ENCODE peak calls at places on chromosomes 16 and 17, in seven cellular contexts. One of them, this sample, is unnamed.

GRCh38 chr16:46832757-46833464 is 1.9 kb upstream of the C16orf87 start:
- DNase-seq in fibroblast of lung: no peak
- DNase-seq in vagina: no peak
- DNase-seq in right atrium auricular region: no peak
- DNase-seq in MM.1S: no peak
- DNase-seq in left ventricle myocardium inferior: no peak
- DNase-seq in B cell: no peak
- DNase-seq in this sample: no peak

GRCh38 chr16:71853413-71853812 is 7.6 kb downstream of the ATXN1L start:
- DNase-seq in fibroblast of lung: no peak
- DNase-seq in vagina: no peak
- DNase-seq in right atrium auricular region: no peak
- DNase-seq in MM.1S: peak
- DNase-seq in left ventricle myocardium inferior: no peak
- DNase-seq in B cell: peak
- DNase-seq in this sample: no peak

GRCh38 chr17:15124746-15125145 is 140.4 kb downstream of the PMP22 start:
- DNase-seq in fibroblast of lung: no peak
- DNase-seq in vagina: no peak
- DNase-seq in right atrium auricular region: no peak
- DNase-seq in MM.1S: no peak
- DNase-seq in left ventricle myocardium inferior: no peak
- DNase-seq in B cell: no peak
- DNase-seq in this sample: no peak

GRCh38 chr16:8877894-8878522 is 4.1 kb upstream of the LITAFD start:
- DNase-seq in fibroblast of lung: no peak
- DNase-seq in vagina: no peak
- DNase-seq in right atrium auricular region: no peak
- DNase-seq in MM.1S: no peak
- DNase-seq in left ventricle myocardium inferior: no peak
- DNase-seq in B cell: no peak
- DNase-seq in this sample: no peak

GRCh38 chr17:29929544-29930398 is at the start of gene SSH2:
- DNase-seq in fibroblast of lung: peak
- DNase-seq in vagina: peak
- DNase-seq in right atrium auricular region: peak
- DNase-seq in MM.1S: peak
- DNase-seq in left ventricle myocardium inferior: peak
- DNase-seq in B cell: peak
- DNase-seq in this sample: peak

GRCh38 chr16:57998484-57998883 is 2.0 kb downstream of the ZNF319 start:
- DNase-seq in fibroblast of lung: peak
- DNase-seq in vagina: no peak
- DNase-seq in right atrium auricular region: no peak
- DNase-seq in MM.1S: no peak
- DNase-seq in left ventricle myocardium inferior: peak
- DNase-seq in B cell: no peak
- DNase-seq in this sample: peak

GRCh38 chr17:4483012-4483840 is 15.5 kb upstream of the SPNS2 start:
- DNase-seq in fibroblast of lung: no peak
- DNase-seq in vagina: no peak
- DNase-seq in right atrium auricular region: no peak
- DNase-seq in MM.1S: no peak
- DNase-seq in left ventricle myocardium inferior: no peak
- DNase-seq in B cell: no peak
- DNase-seq in this sample: no peak

GRCh38 chr16:89920723-89921122 is 2.1 kb downstream of the MC1R start:
- DNase-seq in fibroblast of lung: no peak
- DNase-seq in vagina: no peak
- DNase-seq in right atrium auricular region: no peak
- DNase-seq in MM.1S: no peak
- DNase-seq in left ventricle myocardium inferior: no peak
- DNase-seq in B cell: no peak
- DNase-seq in this sample: no peak

GRCh38 chr17:78734841-78735641 is 47.0 kb downstream of the CYTH1 start:
- DNase-seq in fibroblast of lung: no peak
- DNase-seq in vagina: no peak
- DNase-seq in right atrium auricular region: no peak
- DNase-seq in MM.1S: peak
- DNase-seq in left ventricle myocardium inferior: no peak
- DNase-seq in B cell: no peak
- DNase-seq in this sample: no peak

GRCh38 chr17:16887523-16888095 is 84.3 kb downstream of the TNFRSF13B start:
- DNase-seq in fibroblast of lung: no peak
- DNase-seq in vagina: peak
- DNase-seq in right atrium auricular region: peak
- DNase-seq in MM.1S: no peak
- DNase-seq in left ventricle myocardium inferior: no peak
- DNase-seq in B cell: no peak
- DNase-seq in this sample: no peak

GRCh38 chr17:57724038-57724728 is 20.9 kb downstream of the CCDC182 start:
- DNase-seq in fibroblast of lung: no peak
- DNase-seq in vagina: no peak
- DNase-seq in right atrium auricular region: no peak
- DNase-seq in MM.1S: peak
- DNase-seq in left ventricle myocardium inferior: no peak
- DNase-seq in B cell: no peak
- DNase-seq in this sample: peak

GRCh38 chr16:65684230-65684629 is 562.4 kb upstream of the CDH11 start:
- DNase-seq in fibroblast of lung: no peak
- DNase-seq in vagina: no peak
- DNase-seq in right atrium auricular region: no peak
- DNase-seq in MM.1S: no peak
- DNase-seq in left ventricle myocardium inferior: no peak
- DNase-seq in B cell: no peak
- DNase-seq in this sample: no peak

GRCh38 chr17:22692801-22693171 is 1000.5 kb downstream of the KCNJ18 start:
- DNase-seq in fibroblast of lung: no peak
- DNase-seq in vagina: peak
- DNase-seq in right atrium auricular region: no peak
- DNase-seq in MM.1S: no peak
- DNase-seq in left ventricle myocardium inferior: no peak
- DNase-seq in B cell: no peak
- DNase-seq in this sample: no peak

GRCh38 chr17:50918071-50918932 is 52.1 kb upstream of the TOB1 start:
- DNase-seq in fibroblast of lung: no peak
- DNase-seq in vagina: no peak
- DNase-seq in right atrium auricular region: no peak
- DNase-seq in MM.1S: no peak
- DNase-seq in left ventricle myocardium inferior: no peak
- DNase-seq in B cell: no peak
- DNase-seq in this sample: no peak

GRCh38 chr16:68744744-68745280 is 7.7 kb downstream of the CDH1 start:
- DNase-seq in fibroblast of lung: no peak
- DNase-seq in vagina: no peak
- DNase-seq in right atrium auricular region: no peak
- DNase-seq in MM.1S: no peak
- DNase-seq in left ventricle myocardium inferior: no peak
- DNase-seq in B cell: no peak
- DNase-seq in this sample: no peak

GRCh38 chr17:309361-309888 is 43.2 kb downstream of the RPH3AL start:
- DNase-seq in fibroblast of lung: no peak
- DNase-seq in vagina: no peak
- DNase-seq in right atrium auricular region: no peak
- DNase-seq in MM.1S: no peak
- DNase-seq in left ventricle myocardium inferior: no peak
- DNase-seq in B cell: no peak
- DNase-seq in this sample: peak

GRCh38 chr17:76658387-76658705 is 14.8 kb upstream of the ST6GALNAC1 start:
- DNase-seq in fibroblast of lung: no peak
- DNase-seq in vagina: no peak
- DNase-seq in right atrium auricular region: no peak
- DNase-seq in MM.1S: no peak
- DNase-seq in left ventricle myocardium inferior: no peak
- DNase-seq in B cell: no peak
- DNase-seq in this sample: no peak

GRCh38 chr17:41338961-41339485 is 11.6 kb downstream of the KRT33A start:
- DNase-seq in fibroblast of lung: peak
- DNase-seq in vagina: no peak
- DNase-seq in right atrium auricular region: no peak
- DNase-seq in MM.1S: peak
- DNase-seq in left ventricle myocardium inferior: no peak
- DNase-seq in B cell: no peak
- DNase-seq in this sample: no peak

GRCh38 chr16:53094013-53094630 is 39.3 kb downstream of the CHD9 start:
- DNase-seq in fibroblast of lung: no peak
- DNase-seq in vagina: no peak
- DNase-seq in right atrium auricular region: peak
- DNase-seq in MM.1S: peak
- DNase-seq in left ventricle myocardium inferior: peak
- DNase-seq in B cell: peak
- DNase-seq in this sample: peak

GRCh38 chr17:80158846-80159245 is 11.0 kb upstream of the CARD14 start:
- DNase-seq in fibroblast of lung: no peak
- DNase-seq in vagina: no peak
- DNase-seq in right atrium auricular region: no peak
- DNase-seq in MM.1S: no peak
- DNase-seq in left ventricle myocardium inferior: no peak
- DNase-seq in B cell: no peak
- DNase-seq in this sample: no peak

GRCh38 chr17:6749519-6749918 is 6.3 kb upstream of the XAF1 start:
- DNase-seq in fibroblast of lung: peak
- DNase-seq in vagina: no peak
- DNase-seq in right atrium auricular region: no peak
- DNase-seq in MM.1S: no peak
- DNase-seq in left ventricle myocardium inferior: no peak
- DNase-seq in B cell: no peak
- DNase-seq in this sample: no peak

DNA sequence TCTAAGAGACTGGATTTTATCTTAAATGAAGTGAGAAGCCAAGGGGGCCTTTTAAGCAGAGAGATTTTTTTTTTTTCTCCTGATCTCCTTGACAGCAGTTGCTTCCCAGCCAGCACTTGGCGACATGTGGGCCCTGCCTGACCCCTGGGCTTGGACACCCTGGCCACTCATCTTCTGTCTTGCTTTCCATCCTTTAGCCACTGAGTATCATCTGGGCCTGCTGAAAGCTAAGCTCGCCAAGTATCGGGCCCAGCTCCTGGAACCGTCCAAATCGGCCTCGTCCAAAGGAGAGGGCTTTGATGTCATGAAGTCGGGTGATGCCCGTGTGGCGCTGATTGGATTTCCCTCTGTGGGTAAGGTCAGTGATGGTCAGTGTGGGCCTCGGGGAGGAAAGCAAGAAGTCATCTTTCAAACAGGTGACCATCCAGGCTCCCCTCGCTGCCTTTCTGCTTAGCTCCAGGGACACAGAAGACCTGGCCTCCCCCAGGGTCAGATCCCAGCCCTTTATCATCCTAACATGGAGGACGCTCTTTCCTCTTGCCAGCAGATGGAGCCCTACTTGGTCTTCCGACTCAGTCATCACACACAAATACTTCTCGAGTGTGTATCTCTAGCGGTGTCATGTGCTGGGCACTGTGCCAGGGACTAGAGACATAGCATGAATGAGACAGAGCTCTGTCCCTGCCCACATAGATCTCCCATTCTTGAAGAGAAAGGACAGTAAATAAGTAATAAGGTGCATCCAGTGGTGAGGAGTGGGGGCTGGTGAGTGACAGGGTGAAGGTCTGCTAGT is 6.1 kb downstream of the DRG2 start:
- DNase-seq in fibroblast of lung: peak
- DNase-seq in vagina: no peak
- DNase-seq in right atrium auricular region: peak
- DNase-seq in MM.1S: no peak
- DNase-seq in left ventricle myocardium inferior: peak
- DNase-seq in B cell: no peak
- DNase-seq in this sample: peak
- TF ChIP-seq CTCF in fibroblast of lung: peak
- TF ChIP-seq CTCF in vagina: no peak
- TF ChIP-seq CTCF in right atrium auricular region: no peak
- TF ChIP-seq CTCF in MM.1S: peak
- TF ChIP-seq CTCF in left ventricle myocardium inferior: peak
- TF ChIP-seq CTCF in B cell: no peak
- TF ChIP-seq CTCF in this sample: peak

DNA sequence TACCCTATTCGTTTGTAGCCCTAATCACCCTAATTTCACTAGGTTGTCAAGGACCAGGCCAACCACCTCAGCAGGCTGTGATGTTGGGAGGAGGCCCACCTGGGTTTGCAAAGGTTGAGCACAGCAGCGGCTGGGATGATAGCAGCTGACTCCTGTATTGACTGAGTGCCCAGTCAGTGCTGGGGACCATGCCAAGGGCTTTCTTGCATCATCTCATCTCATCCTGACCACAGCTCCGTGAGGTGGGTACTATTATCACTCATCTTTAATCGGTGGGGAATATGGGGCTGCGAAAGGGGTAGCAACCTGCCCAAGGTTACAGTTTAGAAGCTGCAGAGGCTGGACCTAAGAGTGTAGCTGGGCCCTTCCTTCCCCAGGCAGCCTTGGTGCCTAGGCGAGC is 11.7 kb downstream of the ATPAF2 start:
- DNase-seq in fibroblast of lung: no peak
- DNase-seq in vagina: no peak
- DNase-seq in right atrium auricular region: no peak
- DNase-seq in MM.1S: no peak
- DNase-seq in left ventricle myocardium inferior: peak
- DNase-seq in B cell: no peak
- DNase-seq in this sample: no peak
- TF ChIP-seq CTCF in fibroblast of lung: no peak
- TF ChIP-seq CTCF in vagina: no peak
- TF ChIP-seq CTCF in right atrium auricular region: no peak
- TF ChIP-seq CTCF in MM.1S: no peak
- TF ChIP-seq CTCF in left ventricle myocardium inferior: no peak
- TF ChIP-seq CTCF in B cell: no peak
- TF ChIP-seq CTCF in this sample: no peak

DNA sequence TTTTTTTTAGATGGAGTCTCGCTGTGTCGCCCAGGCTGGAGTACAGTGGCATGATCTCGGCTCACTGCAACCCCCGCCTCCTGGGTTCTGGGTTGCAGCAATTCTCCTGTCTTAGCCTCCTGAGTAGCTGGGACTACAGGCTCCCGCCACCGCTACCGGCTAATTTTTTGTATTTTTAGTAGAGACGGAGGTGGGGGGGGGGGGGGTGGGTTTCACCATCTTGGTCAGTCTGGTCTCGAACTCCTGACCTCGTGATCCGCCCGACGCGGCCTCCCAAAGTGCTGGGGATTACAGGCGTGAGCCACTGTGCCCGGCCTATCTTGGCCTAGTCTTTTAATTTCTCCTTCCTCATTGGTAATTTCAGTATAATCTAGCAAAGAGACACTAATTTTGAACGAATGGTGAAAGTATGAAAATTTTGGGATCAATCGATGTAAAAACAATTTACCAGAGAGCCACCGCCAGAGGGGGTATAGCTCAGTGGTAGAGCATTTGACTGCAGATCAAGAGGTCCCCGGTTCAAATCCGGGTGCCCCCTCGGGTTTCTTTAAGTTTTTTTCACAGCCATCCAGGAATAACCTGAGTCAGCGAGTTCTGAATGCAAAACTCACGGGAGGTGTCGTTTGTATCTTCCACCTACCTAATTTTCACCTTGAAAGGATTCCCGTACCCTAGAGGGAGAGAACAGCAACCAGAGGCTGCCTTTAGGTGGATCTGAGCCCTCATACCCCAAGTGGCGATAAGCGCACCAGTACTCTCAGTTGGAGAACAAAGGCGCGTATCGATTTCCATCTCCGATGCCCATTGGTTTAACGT is 2.5 kb upstream of the LASP1 start:
- DNase-seq in fibroblast of lung: peak
- DNase-seq in vagina: no peak
- DNase-seq in right atrium auricular region: peak
- DNase-seq in MM.1S: peak
- DNase-seq in left ventricle myocardium inferior: peak
- DNase-seq in B cell: no peak
- DNase-seq in this sample: peak
- TF ChIP-seq CTCF in fibroblast of lung: no peak
- TF ChIP-seq CTCF in vagina: no peak
- TF ChIP-seq CTCF in right atrium auricular region: no peak
- TF ChIP-seq CTCF in MM.1S: peak
- TF ChIP-seq CTCF in left ventricle myocardium inferior: peak
- TF ChIP-seq CTCF in B cell: peak
- TF ChIP-seq CTCF in this sample: no peak

GRCh38 chr16:49281843-49282642 is 405 bp upstream of the CBLN1 start:
- DNase-seq in fibroblast of lung: peak
- DNase-seq in vagina: no peak
- DNase-seq in right atrium auricular region: no peak
- DNase-seq in MM.1S: peak
- DNase-seq in left ventricle myocardium inferior: peak
- DNase-seq in B cell: peak
- DNase-seq in this sample: peak
- TF ChIP-seq CTCF in fibroblast of lung: no peak
- TF ChIP-seq CTCF in vagina: no peak
- TF ChIP-seq CTCF in right atrium auricular region: no peak
- TF ChIP-seq CTCF in MM.1S: peak
- TF ChIP-seq CTCF in left ventricle myocardium inferior: peak
- TF ChIP-seq CTCF in B cell: no peak
- TF ChIP-seq CTCF in this sample: peak